ENCODE peak calls at places on chromosomes 12 and 14, in five cellular contexts. Q is GM12878, U is hepatocyte, L is fibroblast of lung, K is IMR-90. P is an unnamed sample.

GRCh38 chr12:108995370-108995992 is 25.4 kb downstream of the SVOP start:
- DNase-seq in Q (no peak), U (no peak), L (no peak), K (no peak), P (no peak)

GRCh38 chr12:67038486-67038885 is 230.7 kb upstream of the CAND1 start:
- DNase-seq in Q (no peak), U (no peak), L (peak; percentile 27), K (no peak), P (no peak)

GRCh38 chr14:33855672-33856071 is 95.2 kb downstream of the EGLN3 start:
- DNase-seq in Q (no peak), U (no peak), L (no peak), K (no peak), P (no peak)

GRCh38 chr12:65823481-65824313 is 586 bp upstream of the HMGA2 start:
- DNase-seq in Q (no peak), U (peak; percentile 86), L (peak; percentile 56), K (peak; percentile 58), P (peak; percentile 45)

GRCh38 chr12:24191117-24191516 is 241.6 kb upstream of the SOX5 start:
- DNase-seq in Q (no peak), U (no peak), L (no peak), K (no peak), P (no peak)

GRCh38 chr14:54881761-54882401 is 20.7 kb downstream of the GCH1 start:
- DNase-seq in Q (no peak), U (no peak), L (no peak), K (peak; percentile 35), P (no peak)

GRCh38 chr14:100408350-100409015 is 85.3 kb downstream of the SLC25A47 start:
- DNase-seq in Q (no peak), U (peak; percentile 82), L (peak; percentile 96), K (peak; percentile 90), P (peak; percentile 97)

GRCh38 chr12:80829767-80830166 is 108.0 kb downstream of the LIN7A start:
- DNase-seq in Q (no peak), U (no peak), L (peak; percentile 50), K (peak; percentile 13), P (peak; percentile 36)

GRCh38 chr12:12212769-12213168 is 54.1 kb downstream of the LRP6 start:
- DNase-seq in Q (no peak), U (no peak), L (no peak), K (no peak), P (no peak)

GRCh38 chr14:65846469-65846868 is 433.9 kb downstream of the FUT8 start:
- DNase-seq in Q (no peak), U (no peak), L (no peak), K (no peak), P (no peak)

GRCh38 chr12:122023339-122024131 is 1.9 kb downstream of the BCL7A start:
- DNase-seq in Q (no peak), U (peak; percentile 66), L (peak; percentile 64), K (peak; percentile 70), P (peak; percentile 54)

GRCh38 chr14:96122496-96122895 is 82.1 kb upstream of the BDKRB2 start:
- DNase-seq in Q (no peak), U (no peak), L (no peak), K (peak; percentile 90), P (peak; percentile 18)

GRCh38 chr14:24816011-24816928 is 182.3 kb upstream of the GZMB start:
- DNase-seq in Q (no peak), U (peak; percentile 67), L (peak; percentile 69), K (peak; percentile 37), P (peak; percentile 68)

GRCh38 chr12:50573271-50573670 is 68.5 kb downstream of the DIP2B start:
- DNase-seq in Q (no peak), U (no peak), L (no peak), K (no peak), P (no peak)

GRCh38 chr12:6554990-6555691 is 701 bp downstream of the IFFO1 start:
- DNase-seq in Q (no peak), U (no peak), L (peak; percentile 25), K (no peak), P (no peak)

GRCh38 chr14:24116111-24116809 is 1.5 kb upstream of the NRL start:
- DNase-seq in Q (no peak), U (no peak), L (no peak), K (no peak), P (no peak)

GRCh38 chr12:78671295-78671694 is 193.3 kb upstream of the SYT1 start:
- DNase-seq in Q (no peak), U (peak; percentile 36), L (peak; percentile 94), K (peak; percentile 96), P (peak; percentile 93)

GRCh38 chr14:23284654-23285529 is 1.0 kb downstream of the HOMEZ start:
- DNase-seq in Q (no peak), U (peak; percentile 28), L (peak; percentile 6), K (peak; percentile 12), P (no peak)

DNA sequence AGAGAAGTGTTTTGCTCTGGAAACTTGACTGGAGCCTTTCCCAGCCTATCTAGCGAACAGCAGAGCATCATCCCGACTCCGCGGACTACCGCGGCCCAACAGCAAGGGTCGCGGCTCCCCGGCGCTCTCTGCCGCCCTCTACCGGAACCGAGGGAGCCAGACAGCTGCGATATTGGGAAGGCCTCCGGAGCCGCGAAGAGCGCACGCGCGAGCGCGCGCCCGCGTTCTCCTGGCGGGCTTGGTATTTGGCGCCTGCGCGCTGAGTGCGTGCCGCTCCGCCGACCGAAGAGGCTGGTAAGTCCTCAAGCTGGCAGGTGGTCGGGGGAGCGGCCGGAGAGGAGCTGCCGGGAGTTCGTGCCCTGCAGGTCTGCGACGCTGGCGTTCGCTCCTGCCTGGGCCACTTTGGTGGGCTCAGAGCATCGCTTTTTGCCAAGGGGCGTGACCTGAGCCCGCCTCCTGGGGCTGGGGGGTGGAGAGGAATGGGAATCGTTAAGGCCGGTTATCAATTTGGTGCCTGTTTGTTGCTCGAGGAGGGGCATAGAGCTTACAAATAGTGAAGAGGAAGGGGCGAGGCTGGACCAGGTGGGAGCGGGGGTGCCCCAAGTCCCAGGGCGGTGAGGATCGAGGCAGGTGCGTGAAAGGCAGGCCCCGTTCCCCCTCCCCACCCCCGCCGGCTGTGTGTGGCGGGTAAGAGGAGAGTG is at the start of gene TMEM106C:
- DNase-seq in Q (peak; percentile 75), U (peak; percentile 97), L (peak; percentile 76), K (peak; percentile 85), P (peak; percentile 63)
- H2AFZ ChIP-seq in Q (peak within 1 kb of the TSS; percentile 88), U (peak within 1 kb of the TSS; percentile 89), L (peak within 1 kb of the TSS; percentile 84), K (peak within 1 kb of the TSS; percentile 99), P (peak within 1 kb of the TSS; percentile 99)

DNA sequence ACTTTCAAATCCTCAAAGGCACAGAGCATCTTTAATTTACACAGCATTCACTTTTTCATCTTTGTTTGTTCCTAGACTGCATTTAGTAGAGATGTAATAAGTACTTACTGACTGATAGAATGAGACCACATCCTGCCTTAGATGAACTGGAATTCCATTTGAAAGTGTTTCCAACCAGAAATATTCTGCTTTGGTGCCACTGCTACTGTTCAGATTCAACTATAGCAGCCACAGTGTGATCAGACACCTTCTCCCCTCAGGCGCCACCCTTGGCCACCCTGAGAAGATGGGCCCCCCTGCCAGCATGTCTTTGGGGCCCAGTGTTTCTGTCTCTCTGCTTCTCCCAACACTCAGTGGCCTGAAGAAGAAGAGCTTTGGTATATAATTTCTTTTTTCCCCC is 449.1 kb downstream of the RAD51B start:
- DNase-seq in Q (no peak), U (no peak), L (peak; percentile 68), K (no peak), P (peak; percentile 54)
- H2AFZ ChIP-seq in Q (peak overlapping the region; percentile 9), U (no peak overlapping the region), L (no peak overlapping the region), K (no peak overlapping the region), P (no peak overlapping the region)

DNA sequence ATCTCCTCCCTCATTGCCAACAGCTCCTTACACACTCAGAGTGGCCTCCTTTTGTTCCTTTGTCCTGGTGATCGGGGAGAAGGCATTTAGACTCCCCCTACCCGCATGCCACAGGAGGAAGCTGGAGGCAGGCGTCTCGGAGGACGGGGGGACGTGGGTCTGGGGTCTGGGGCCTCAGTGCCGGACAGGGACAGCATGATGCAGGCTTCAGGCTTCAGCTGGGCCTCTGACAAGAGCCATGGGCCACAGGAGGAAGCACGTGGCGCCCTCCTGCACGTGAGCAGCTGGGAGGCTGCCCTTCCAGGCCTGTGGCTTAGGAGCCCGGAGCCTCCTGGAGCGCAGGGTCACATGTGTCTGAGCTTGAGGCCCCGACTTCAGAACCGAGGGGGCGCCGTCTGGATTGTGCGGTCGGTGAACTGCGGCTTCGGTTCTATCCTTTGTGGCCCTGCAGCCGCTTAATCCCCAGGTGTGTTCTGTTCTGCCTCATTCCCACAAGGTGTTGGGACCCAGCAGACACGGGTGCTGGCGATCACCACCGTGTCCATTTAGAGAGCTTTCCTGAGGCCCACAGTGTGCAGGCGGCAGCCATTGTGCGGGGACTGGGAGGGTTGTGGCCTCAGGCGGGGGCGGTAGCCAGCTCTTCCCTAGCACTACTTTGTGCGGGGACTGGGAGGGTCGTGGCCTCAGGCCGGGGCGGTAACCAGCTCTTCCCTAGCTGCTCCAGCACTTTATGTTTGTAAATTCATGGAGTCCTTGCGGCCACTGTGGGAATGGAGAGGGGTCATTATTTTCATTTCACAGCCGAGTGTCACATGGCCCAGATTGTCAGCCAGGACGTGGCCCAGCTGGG is 150.1 kb downstream of the ADGRD1 start:
- DNase-seq in Q (no peak), U (no peak), L (no peak), K (no peak), P (no peak)
- H2AFZ ChIP-seq in Q (no peak overlapping the region), U (no peak overlapping the region), L (no peak overlapping the region), K (no peak overlapping the region), P (no peak overlapping the region)

GRCh38 chr12:69097619-69098368 is 141.6 kb upstream of the CPSF6 start:
- DNase-seq in Q (no peak), U (no peak), L (peak; percentile 86), K (no peak), P (peak; percentile 82)

GRCh38 chr12:69102856-69103255 is 136.5 kb upstream of the CPSF6 start:
- DNase-seq in Q (no peak), U (no peak), L (no peak), K (no peak), P (no peak)

GRCh38 chr12:69099201-69099837 is 140.1 kb upstream of the CPSF6 start:
- DNase-seq in Q (no peak), U (no peak), L (no peak), K (no peak), P (no peak)

GRCh38 chr12:69105101-69105613 is 134.2 kb upstream of the CPSF6 start:
- DNase-seq in Q (no peak), U (no peak), L (no peak), K (no peak), P (no peak)

DNA sequence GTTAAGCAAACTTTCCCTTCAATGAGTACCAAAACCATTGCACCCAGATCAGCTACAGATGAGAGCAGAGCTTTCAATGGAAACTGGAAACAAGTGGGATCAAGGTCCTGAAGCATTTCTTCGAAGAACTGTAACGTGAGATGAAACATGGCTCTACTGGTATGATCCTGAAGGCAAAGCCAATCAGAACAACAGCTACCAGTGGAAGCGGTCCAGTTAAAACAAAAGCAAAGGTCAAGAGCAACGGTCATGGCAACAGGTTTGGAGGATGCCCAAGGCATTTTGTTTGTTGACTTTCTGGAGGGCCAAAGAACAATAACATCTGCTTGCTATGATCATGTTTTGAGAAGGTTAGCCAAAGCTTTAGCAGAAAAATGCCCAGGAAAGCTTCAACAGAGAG is 137.9 kb upstream of the CPSF6 start:
- DNase-seq in Q (no peak), U (no peak), L (peak; percentile 17), K (no peak), P (no peak)
- H2AFZ ChIP-seq in Q (no peak overlapping the region), U (no peak overlapping the region), L (no peak overlapping the region), K (no peak overlapping the region), P (no peak overlapping the region)

GRCh38 chr12:72330784-72331183 is 58.6 kb downstream of the TRHDE start:
- DNase-seq in Q (no peak), U (no peak), L (no peak), K (no peak), P (no peak)

DNA sequence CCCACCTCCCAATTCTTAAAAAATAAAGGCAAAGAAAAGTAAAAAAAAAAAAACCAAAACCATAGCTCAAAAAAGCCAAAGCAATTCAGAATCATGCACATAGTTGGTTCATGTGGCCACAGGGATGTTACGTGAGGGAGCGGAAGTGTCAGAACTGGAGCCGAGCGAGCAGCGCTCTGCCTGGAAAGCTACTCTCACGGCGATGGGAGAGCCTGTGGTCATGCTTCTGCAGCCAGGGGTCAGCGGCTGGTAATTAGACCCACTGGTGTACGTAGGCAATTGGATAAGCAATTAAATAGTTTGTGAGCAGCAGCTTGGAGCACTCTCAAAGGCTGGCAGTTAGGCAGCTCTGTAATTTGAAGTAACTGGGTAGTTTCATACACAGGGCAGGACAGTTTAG is 58.1 kb downstream of the TRHDE start:
- DNase-seq in Q (no peak), U (peak; percentile 8), L (peak; percentile 61), K (peak; percentile 82), P (peak; percentile 58)
- H2AFZ ChIP-seq in Q (no peak overlapping the region), U (no peak overlapping the region), L (no peak overlapping the region), K (no peak overlapping the region), P (no peak overlapping the region)